ENCODE peak calls at places on chromosomes 6 and 20, in five cellular contexts. C is stimulated activated CD4-positive, alpha-beta T cell treated with anti-CD3 and anti-CD28 coated beads, TNF-alpha, amount 100 ng/mL, for 4 hours; A is bronchial epithelial cell; N is AML-193; K is activated naive CD4-positive, alpha-beta T cell treated with anti-CD3 and anti-CD28 coated beads, Interleukin-2, amount 10 ng/mL, durations not matched to agents 7 days and 5 days. H is an unnamed sample.

GRCh38 chr6:144547409-144547808 is 262.3 kb downstream of the UTRN start:
- DNase-seq in C (no peak), A (no peak), N (no peak), K (no peak), H (no peak)

GRCh38 chr6:3887150-3887700 is 38.1 kb downstream of the FAM50B start:
- DNase-seq in C (no peak), A (peak; percentile 40), N (no peak), K (no peak), H (no peak)

GRCh38 chr20:5557123-5557522 is 193.1 kb upstream of the SHLD1 start:
- DNase-seq in C (no peak), A (peak; percentile 42), N (peak; percentile 30), K (peak; percentile 75), H (no peak)

GRCh38 chr6:68975064-68975463 is 340.0 kb downstream of the ADGRB3 start:
- DNase-seq in C (no peak), A (no peak), N (no peak), K (no peak), H (no peak)

GRCh38 chr6:2194643-2195042 is 50.8 kb downstream of the GMDS start:
- DNase-seq in C (no peak), A (no peak), N (no peak), K (no peak), H (no peak)

GRCh38 chr20:47350181-47350550 is 6.3 kb downstream of the ZMYND8 start:
- DNase-seq in C (no peak), A (no peak), N (peak; percentile 7), K (no peak), H (no peak)

GRCh38 chr6:26161322-26161721 is 74.1 kb downstream of the HFE start:
- DNase-seq in C (no peak), A (no peak), N (no peak), K (no peak), H (no peak)

GRCh38 chr20:47201074-47201730 is 155.3 kb downstream of the ZMYND8 start:
- DNase-seq in C (no peak), A (no peak), N (no peak), K (no peak), H (no peak)

GRCh38 chr6:148867851-148868250 is 121.0 kb downstream of the UST start:
- DNase-seq in C (no peak), A (no peak), N (no peak), K (no peak), H (no peak)

GRCh38 chr20:58691773-58692578 is 624 bp upstream of the NPEPL1 start:
- DNase-seq in C (no peak), A (peak; percentile 27), N (peak; percentile 91), K (no peak), H (no peak)

GRCh38 chr6:157614026-157614484 is 209.0 kb upstream of the SNX9 start:
- DNase-seq in C (no peak), A (no peak), N (no peak), K (no peak), H (no peak)

GRCh38 chr6:124792386-124792785 is 169.9 kb upstream of the RNF217 start:
- DNase-seq in C (no peak), A (peak; percentile 89), N (no peak), K (no peak), H (no peak)

GRCh38 chr6:3848925-3849605 is at the start of gene FAM50B:
- DNase-seq in C (peak; percentile 78), A (peak; percentile 65), N (no peak), K (peak; percentile 94), H (peak; percentile 86)

GRCh38 chr6:118542184-118542952 is 5.7 kb upstream of the PLN start:
- DNase-seq in C (no peak), A (peak; percentile 37), N (no peak), K (no peak), H (no peak)

GRCh38 chr6:129368970-129369369 is 341.0 kb downstream of the ARHGAP18 start:
- DNase-seq in C (no peak), A (no peak), N (no peak), K (no peak), H (no peak)

GRCh38 chr6:132011582-132011981 is 60.4 kb upstream of the CCN2 start:
- DNase-seq in C (no peak), A (no peak), N (no peak), K (no peak), H (no peak)

GRCh38 chr6:146881228-146882181 is 282.7 kb downstream of the ADGB start:
- DNase-seq in C (no peak), A (no peak), N (no peak), K (no peak), H (no peak)

GRCh38 chr6:123804771-123805540 is 1.3 kb downstream of the NKAIN2 start:
- DNase-seq in C (no peak), A (no peak), N (no peak), K (no peak), H (no peak)